ENCODE peak calls at places on chromosomes 6 and 20, in ten cellular contexts. One of them, this sample, is unnamed.

GRCh38 chr6:38477680-38478260 is 162.0 kb downstream of the BTBD9 start:
- DNase-seq in esophagus squamous epithelium: no peak
- DNase-seq in cardiac muscle cell: no peak
- DNase-seq in choroid plexus epithelial cell: peak
- DNase-seq in tibial artery: no peak
- DNase-seq in transverse colon: no peak
- DNase-seq in ovary: no peak
- DNase-seq in AG09309: no peak
- DNase-seq in psoas muscle: no peak
- DNase-seq in astrocyte: no peak
- DNase-seq in this sample: no peak

GRCh38 chr6:135465307-135465706 is 32.2 kb downstream of the AHI1 start:
- DNase-seq in esophagus squamous epithelium: no peak
- DNase-seq in cardiac muscle cell: no peak
- DNase-seq in choroid plexus epithelial cell: no peak
- DNase-seq in tibial artery: no peak
- DNase-seq in transverse colon: no peak
- DNase-seq in ovary: no peak
- DNase-seq in AG09309: no peak
- DNase-seq in psoas muscle: no peak
- DNase-seq in astrocyte: no peak
- DNase-seq in this sample: no peak

GRCh38 chr20:47992021-47992467 is 206.8 kb upstream of the SULF2 start:
- DNase-seq in esophagus squamous epithelium: no peak
- DNase-seq in cardiac muscle cell: no peak
- DNase-seq in choroid plexus epithelial cell: no peak
- DNase-seq in tibial artery: no peak
- DNase-seq in transverse colon: no peak
- DNase-seq in ovary: no peak
- DNase-seq in AG09309: no peak
- DNase-seq in psoas muscle: no peak
- DNase-seq in astrocyte: no peak
- DNase-seq in this sample: no peak

GRCh38 chr20:45176526-45176925 is 1.8 kb downstream of the PI3 start:
- DNase-seq in esophagus squamous epithelium: no peak
- DNase-seq in cardiac muscle cell: no peak
- DNase-seq in choroid plexus epithelial cell: no peak
- DNase-seq in tibial artery: no peak
- DNase-seq in transverse colon: no peak
- DNase-seq in ovary: no peak
- DNase-seq in AG09309: no peak
- DNase-seq in psoas muscle: no peak
- DNase-seq in astrocyte: no peak
- DNase-seq in this sample: no peak

GRCh38 chr6:52087498-52087999 is at the start of gene PKHD1:
- DNase-seq in esophagus squamous epithelium: no peak
- DNase-seq in cardiac muscle cell: peak
- DNase-seq in choroid plexus epithelial cell: peak
- DNase-seq in tibial artery: no peak
- DNase-seq in transverse colon: peak
- DNase-seq in ovary: no peak
- DNase-seq in AG09309: no peak
- DNase-seq in psoas muscle: no peak
- DNase-seq in astrocyte: no peak
- DNase-seq in this sample: peak

GRCh38 chr6:27894839-27895762 is 17.1 kb downstream of the OR2B2 start:
- DNase-seq in esophagus squamous epithelium: no peak
- DNase-seq in cardiac muscle cell: peak
- DNase-seq in choroid plexus epithelial cell: peak
- DNase-seq in tibial artery: no peak
- DNase-seq in transverse colon: peak
- DNase-seq in ovary: peak
- DNase-seq in AG09309: peak
- DNase-seq in psoas muscle: no peak
- DNase-seq in astrocyte: peak
- DNase-seq in this sample: peak

GRCh38 chr20:44221368-44221767 is 10.8 kb upstream of the OSER1 start:
- DNase-seq in esophagus squamous epithelium: no peak
- DNase-seq in cardiac muscle cell: no peak
- DNase-seq in choroid plexus epithelial cell: no peak
- DNase-seq in tibial artery: no peak
- DNase-seq in transverse colon: no peak
- DNase-seq in ovary: no peak
- DNase-seq in AG09309: no peak
- DNase-seq in psoas muscle: no peak
- DNase-seq in astrocyte: no peak
- DNase-seq in this sample: no peak

GRCh38 chr6:20117474-20117873 is 94.8 kb downstream of the MBOAT1 start:
- DNase-seq in esophagus squamous epithelium: no peak
- DNase-seq in cardiac muscle cell: no peak
- DNase-seq in choroid plexus epithelial cell: no peak
- DNase-seq in tibial artery: no peak
- DNase-seq in transverse colon: no peak
- DNase-seq in ovary: no peak
- DNase-seq in AG09309: no peak
- DNase-seq in psoas muscle: no peak
- DNase-seq in astrocyte: peak
- DNase-seq in this sample: no peak

GRCh38 chr20:53494753-53495152 is 98.9 kb downstream of the ZNF217 start:
- DNase-seq in esophagus squamous epithelium: no peak
- DNase-seq in cardiac muscle cell: no peak
- DNase-seq in choroid plexus epithelial cell: no peak
- DNase-seq in tibial artery: no peak
- DNase-seq in transverse colon: no peak
- DNase-seq in ovary: no peak
- DNase-seq in AG09309: no peak
- DNase-seq in psoas muscle: no peak
- DNase-seq in astrocyte: no peak
- DNase-seq in this sample: no peak

GRCh38 chr6:138571174-138571573 is 71.9 kb upstream of the NHSL1 start:
- DNase-seq in esophagus squamous epithelium: no peak
- DNase-seq in cardiac muscle cell: peak
- DNase-seq in choroid plexus epithelial cell: no peak
- DNase-seq in tibial artery: no peak
- DNase-seq in transverse colon: no peak
- DNase-seq in ovary: no peak
- DNase-seq in AG09309: no peak
- DNase-seq in psoas muscle: no peak
- DNase-seq in astrocyte: no peak
- DNase-seq in this sample: no peak

GRCh38 chr6:28217890-28218289 is 7.2 kb upstream of the ZSCAN9 start:
- DNase-seq in esophagus squamous epithelium: no peak
- DNase-seq in cardiac muscle cell: no peak
- DNase-seq in choroid plexus epithelial cell: no peak
- DNase-seq in tibial artery: no peak
- DNase-seq in transverse colon: no peak
- DNase-seq in ovary: no peak
- DNase-seq in AG09309: no peak
- DNase-seq in psoas muscle: no peak
- DNase-seq in astrocyte: no peak
- DNase-seq in this sample: no peak

GRCh38 chr6:78810146-78810545 is 57.2 kb upstream of the IRAK1BP1 start:
- DNase-seq in esophagus squamous epithelium: no peak
- DNase-seq in cardiac muscle cell: peak
- DNase-seq in choroid plexus epithelial cell: peak
- DNase-seq in tibial artery: no peak
- DNase-seq in transverse colon: peak
- DNase-seq in ovary: no peak
- DNase-seq in AG09309: peak
- DNase-seq in psoas muscle: no peak
- DNase-seq in astrocyte: peak
- DNase-seq in this sample: peak

GRCh38 chr20:63766695-63767426 is 27.3 kb downstream of the SLC2A4RG start:
- DNase-seq in esophagus squamous epithelium: no peak
- DNase-seq in cardiac muscle cell: no peak
- DNase-seq in choroid plexus epithelial cell: no peak
- DNase-seq in tibial artery: no peak
- DNase-seq in transverse colon: no peak
- DNase-seq in ovary: peak
- DNase-seq in AG09309: no peak
- DNase-seq in psoas muscle: no peak
- DNase-seq in astrocyte: no peak
- DNase-seq in this sample: no peak

GRCh38 chr20:48965189-48965910 is 43.8 kb downstream of the ARFGEF2 start:
- DNase-seq in esophagus squamous epithelium: no peak
- DNase-seq in cardiac muscle cell: peak
- DNase-seq in choroid plexus epithelial cell: peak
- DNase-seq in tibial artery: no peak
- DNase-seq in transverse colon: no peak
- DNase-seq in ovary: no peak
- DNase-seq in AG09309: peak
- DNase-seq in psoas muscle: no peak
- DNase-seq in astrocyte: peak
- DNase-seq in this sample: peak

GRCh38 chr6:167565884-167566491 is 241.1 kb downstream of the TTLL2 start:
- DNase-seq in esophagus squamous epithelium: no peak
- DNase-seq in cardiac muscle cell: peak
- DNase-seq in choroid plexus epithelial cell: no peak
- DNase-seq in tibial artery: no peak
- DNase-seq in transverse colon: no peak
- DNase-seq in ovary: no peak
- DNase-seq in AG09309: no peak
- DNase-seq in psoas muscle: no peak
- DNase-seq in astrocyte: no peak
- DNase-seq in this sample: no peak

GRCh38 chr20:46122516-46123481 is 4.7 kb downstream of the CD40 start:
- DNase-seq in esophagus squamous epithelium: no peak
- DNase-seq in cardiac muscle cell: no peak
- DNase-seq in choroid plexus epithelial cell: no peak
- DNase-seq in tibial artery: peak
- DNase-seq in transverse colon: no peak
- DNase-seq in ovary: no peak
- DNase-seq in AG09309: no peak
- DNase-seq in psoas muscle: no peak
- DNase-seq in astrocyte: no peak
- DNase-seq in this sample: no peak

GRCh38 chr20:47293524-47294157 is 62.9 kb downstream of the ZMYND8 start:
- DNase-seq in esophagus squamous epithelium: no peak
- DNase-seq in cardiac muscle cell: no peak
- DNase-seq in choroid plexus epithelial cell: no peak
- DNase-seq in tibial artery: peak
- DNase-seq in transverse colon: no peak
- DNase-seq in ovary: no peak
- DNase-seq in AG09309: no peak
- DNase-seq in psoas muscle: no peak
- DNase-seq in astrocyte: no peak
- DNase-seq in this sample: no peak

GRCh38 chr20:62114894-62115293 is 7.4 kb upstream of the LSM14B start:
- DNase-seq in esophagus squamous epithelium: no peak
- DNase-seq in cardiac muscle cell: no peak
- DNase-seq in choroid plexus epithelial cell: no peak
- DNase-seq in tibial artery: no peak
- DNase-seq in transverse colon: no peak
- DNase-seq in ovary: no peak
- DNase-seq in AG09309: no peak
- DNase-seq in psoas muscle: no peak
- DNase-seq in astrocyte: no peak
- DNase-seq in this sample: no peak
- H3K4me3 ChIP-seq in esophagus squamous epithelium: no peak
- H3K4me3 ChIP-seq in cardiac muscle cell: no peak
- H3K4me3 ChIP-seq in choroid plexus epithelial cell: no peak
- H3K4me3 ChIP-seq in tibial artery: no peak
- H3K4me3 ChIP-seq in transverse colon: no peak
- H3K4me3 ChIP-seq in ovary: no peak
- H3K4me3 ChIP-seq in AG09309: no peak
- H3K4me3 ChIP-seq in psoas muscle: no peak
- H3K4me3 ChIP-seq in astrocyte: no peak
- H3K4me3 ChIP-seq in this sample: no peak

DNA sequence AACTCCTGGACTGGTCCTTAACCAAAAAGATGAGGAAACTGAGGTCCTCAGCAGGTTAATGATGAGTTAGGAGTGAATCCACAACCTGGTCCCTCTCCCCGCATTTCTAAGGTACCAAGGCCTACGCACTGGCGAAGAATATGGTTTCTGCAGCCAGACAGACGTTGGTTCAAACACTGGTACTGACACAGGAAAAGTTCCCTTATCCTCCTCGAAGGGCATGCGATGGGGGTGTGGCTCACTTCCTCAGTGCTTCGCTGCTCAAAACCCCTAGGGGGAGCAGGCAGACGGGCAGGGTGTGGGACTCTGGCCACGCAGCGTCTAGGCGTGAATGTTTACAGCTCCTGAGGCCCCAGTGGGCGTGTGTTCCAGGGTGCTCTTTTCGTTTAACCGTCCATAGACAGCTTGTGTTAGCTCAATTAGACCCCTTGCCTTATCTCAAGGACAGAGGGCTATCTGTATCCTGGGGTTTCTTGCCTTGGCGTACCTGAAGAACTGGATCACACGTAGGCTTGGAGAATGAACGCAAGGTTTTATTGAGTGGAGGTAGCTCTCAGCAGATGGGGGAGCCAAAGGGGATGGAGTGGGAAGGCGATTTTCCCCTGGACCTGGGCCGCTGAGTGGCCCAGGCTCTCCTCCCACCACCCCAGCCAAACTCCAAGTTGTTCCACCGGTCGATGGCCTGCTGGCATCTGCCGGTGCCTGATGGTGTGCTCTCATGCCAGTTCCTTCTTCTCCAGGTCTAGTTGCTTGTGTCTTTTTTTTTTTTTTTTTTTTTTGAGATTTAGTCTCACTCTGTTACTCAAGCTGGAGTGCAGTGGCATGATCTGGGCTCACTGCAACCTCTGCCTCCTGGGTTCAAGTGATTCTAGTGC is 31.8 kb upstream of the PTPN1 start:
- DNase-seq in esophagus squamous epithelium: no peak
- DNase-seq in cardiac muscle cell: peak
- DNase-seq in choroid plexus epithelial cell: peak
- DNase-seq in tibial artery: peak
- DNase-seq in transverse colon: peak
- DNase-seq in ovary: peak
- DNase-seq in AG09309: no peak
- DNase-seq in psoas muscle: peak
- DNase-seq in astrocyte: peak
- DNase-seq in this sample: peak
- TF ChIP-seq CTCF in esophagus squamous epithelium: peak
- TF ChIP-seq CTCF in cardiac muscle cell: peak
- TF ChIP-seq CTCF in choroid plexus epithelial cell: peak
- TF ChIP-seq CTCF in tibial artery: peak
- TF ChIP-seq CTCF in transverse colon: peak
- TF ChIP-seq CTCF in ovary: peak
- TF ChIP-seq CTCF in AG09309: peak
- TF ChIP-seq CTCF in psoas muscle: peak
- TF ChIP-seq CTCF in astrocyte: peak
- TF ChIP-seq CTCF in this sample: peak

GRCh38 chr6:72579865-72580264 is 42.0 kb upstream of the KCNQ5 start:
- DNase-seq in esophagus squamous epithelium: no peak
- DNase-seq in cardiac muscle cell: peak
- DNase-seq in choroid plexus epithelial cell: no peak
- DNase-seq in tibial artery: no peak
- DNase-seq in transverse colon: no peak
- DNase-seq in ovary: no peak
- DNase-seq in AG09309: no peak
- DNase-seq in psoas muscle: no peak
- DNase-seq in astrocyte: no peak
- DNase-seq in this sample: peak
- H3K4me3 ChIP-seq in esophagus squamous epithelium: no peak
- H3K4me3 ChIP-seq in cardiac muscle cell: no peak
- H3K4me3 ChIP-seq in choroid plexus epithelial cell: no peak
- H3K4me3 ChIP-seq in tibial artery: no peak
- H3K4me3 ChIP-seq in transverse colon: no peak
- H3K4me3 ChIP-seq in ovary: no peak
- H3K4me3 ChIP-seq in AG09309: no peak
- H3K4me3 ChIP-seq in psoas muscle: no peak
- H3K4me3 ChIP-seq in astrocyte: no peak
- H3K4me3 ChIP-seq in this sample: no peak

GRCh38 chr6:4804095-4804494 is 27.9 kb downstream of the CDYL start:
- DNase-seq in esophagus squamous epithelium: no peak
- DNase-seq in cardiac muscle cell: peak
- DNase-seq in choroid plexus epithelial cell: peak
- DNase-seq in tibial artery: no peak
- DNase-seq in transverse colon: peak
- DNase-seq in ovary: no peak
- DNase-seq in AG09309: no peak
- DNase-seq in psoas muscle: no peak
- DNase-seq in astrocyte: peak
- DNase-seq in this sample: peak
- TF ChIP-seq CTCF in esophagus squamous epithelium: no peak
- TF ChIP-seq CTCF in cardiac muscle cell: no peak
- TF ChIP-seq CTCF in choroid plexus epithelial cell: no peak
- TF ChIP-seq CTCF in tibial artery: no peak
- TF ChIP-seq CTCF in transverse colon: no peak
- TF ChIP-seq CTCF in ovary: no peak
- TF ChIP-seq CTCF in AG09309: no peak
- TF ChIP-seq CTCF in psoas muscle: no peak
- TF ChIP-seq CTCF in astrocyte: no peak
- TF ChIP-seq CTCF in this sample: no peak